ENCODE peak calls at places on chromosomes 4 and X, in ten cellular contexts. O is GM03348; L is T-helper 1 cell; G is effector CD4-positive, alpha-beta T cell; R is lower leg skin; K is activated T-cell treated with anti-CD3 and anti-CD28 coated beads for 4 hours; Q is colonic mucosa; J is esophagus squamous epithelium; F is hepatocyte; N is globus pallidus. A is an unnamed sample.

GRCh38 chrX:65690057-65690855 is 22.8 kb downstream of the MSN start:
- DNase-seq in F (no peak), O (no peak), R (no peak), N (no peak), L (no peak), G (no peak), Q (no peak), K (no peak), J (no peak), A (no peak)

GRCh38 chr4:123107444-123108252 is 185.3 kb upstream of the NUDT6 start:
- DNase-seq in N (no peak), J (no peak), G (no peak), Q (no peak), R (no peak), L (no peak), O (no peak), F (no peak), K (no peak), A (no peak)

GRCh38 chrX:150942958-150943594 is 40.1 kb upstream of the HMGB3 start:
- DNase-seq in Q (no peak), J (no peak), R (no peak), F (no peak), L (no peak), K (no peak), G (no peak), O (no peak), N (no peak), A (no peak)

GRCh38 chrX:14934423-14934822 is 61.2 kb downstream of the MOSPD2 start:
- DNase-seq in N (no peak), R (no peak), G (no peak), L (no peak), O (no peak), F (no peak), K (no peak), J (no peak), Q (no peak), A (no peak)

GRCh38 chr4:83716874-83717273 is 181.0 kb downstream of the GPAT3 start:
- DNase-seq in R (no peak), Q (no peak), G (no peak), O (no peak), N (no peak), L (no peak), K (no peak), J (no peak), F (no peak), A (no peak)

GRCh38 chr4:48801739-48802138 is 21.7 kb upstream of the FRYL start:
- DNase-seq in Q (no peak), N (no peak), J (no peak), K (no peak), L (no peak), R (no peak), F (no peak), G (no peak), O (no peak), A (no peak)

GRCh38 chr4:8070751-8071718 is 87.6 kb downstream of the ABLIM2 start:
- DNase-seq in N (no peak), R (no peak), K (no peak), Q (no peak), F (no peak), J (no peak), L (no peak), G (no peak), O (no peak), A (no peak)

GRCh38 chr4:76194325-76194724 is 19.3 kb downstream of the SCARB2 start:
- DNase-seq in F (peak; percentile 44), K (no peak), O (peak; percentile 87), Q (no peak), R (no peak), G (no peak), J (no peak), L (no peak), N (no peak), A (no peak)

GRCh38 chr4:95732061-95732460 is 107.8 kb upstream of the PDHA2 start:
- DNase-seq in L (no peak), R (no peak), J (no peak), N (no peak), O (no peak), Q (no peak), F (peak; percentile 17), K (no peak), G (no peak), A (no peak)